ENCODE peak calls at places on chromosomes 11 and 22, in six cellular contexts. D is bronchial epithelial cell, W is astrocyte of the spinal cord, C is endothelial cell, H is A549, Q is astrocyte. J is an unnamed sample.

GRCh38 chr22:37223965-37224551 is 11.8 kb upstream of the SSTR3 start:
- DNase-seq in D (no peak), W (no peak), C (no peak), H (no peak), Q (no peak), J (no peak)

GRCh38 chr11:121194731-121195596 is 93.9 kb downstream of the TECTA start:
- DNase-seq in D (peak; percentile 58), W (peak; percentile 65), C (peak; percentile 71), H (peak; percentile 15), Q (peak; percentile 25), J (peak; percentile 41)

GRCh38 chr22:31488988-31489617 is 539 bp downstream of the EIF4ENIF1 start:
- DNase-seq in D (no peak), W (peak; percentile 22), C (peak; percentile 65), H (no peak), Q (no peak), J (no peak)

GRCh38 chr11:119479685-119480275 is 56.8 kb upstream of the THY1 start:
- DNase-seq in D (peak; percentile 25), W (peak; percentile 26), C (peak; percentile 58), H (peak; percentile 72), Q (peak; percentile 32), J (no peak)

GRCh38 chr11:69558519-69558941 is 77.1 kb downstream of the LINC01488 start:
- DNase-seq in D (no peak), W (no peak), C (no peak), H (no peak), Q (no peak), J (no peak)

GRCh38 chr11:926341-926916 is 759 bp downstream of the AP2A2 start:
- DNase-seq in D (peak; percentile 65), W (peak; percentile 49), C (peak; percentile 45), H (peak; percentile 90), Q (peak; percentile 59), J (peak; percentile 82)

GRCh38 chr11:26319906-26320305 is 12.0 kb upstream of the ANO3 start:
- DNase-seq in D (peak; percentile 56), W (peak; percentile 53), C (no peak), H (no peak), Q (no peak), J (no peak)

GRCh38 chr22:44260216-44261035 is 52.3 kb downstream of the SHISAL1 start:
- DNase-seq in D (no peak), W (no peak), C (no peak), H (no peak), Q (no peak), J (no peak)

GRCh38 chr11:79026803-79027445 is 413.9 kb downstream of the TENM4 start:
- DNase-seq in D (no peak), W (peak; percentile 60), C (no peak), H (no peak), Q (peak; percentile 74), J (no peak)

DNA sequence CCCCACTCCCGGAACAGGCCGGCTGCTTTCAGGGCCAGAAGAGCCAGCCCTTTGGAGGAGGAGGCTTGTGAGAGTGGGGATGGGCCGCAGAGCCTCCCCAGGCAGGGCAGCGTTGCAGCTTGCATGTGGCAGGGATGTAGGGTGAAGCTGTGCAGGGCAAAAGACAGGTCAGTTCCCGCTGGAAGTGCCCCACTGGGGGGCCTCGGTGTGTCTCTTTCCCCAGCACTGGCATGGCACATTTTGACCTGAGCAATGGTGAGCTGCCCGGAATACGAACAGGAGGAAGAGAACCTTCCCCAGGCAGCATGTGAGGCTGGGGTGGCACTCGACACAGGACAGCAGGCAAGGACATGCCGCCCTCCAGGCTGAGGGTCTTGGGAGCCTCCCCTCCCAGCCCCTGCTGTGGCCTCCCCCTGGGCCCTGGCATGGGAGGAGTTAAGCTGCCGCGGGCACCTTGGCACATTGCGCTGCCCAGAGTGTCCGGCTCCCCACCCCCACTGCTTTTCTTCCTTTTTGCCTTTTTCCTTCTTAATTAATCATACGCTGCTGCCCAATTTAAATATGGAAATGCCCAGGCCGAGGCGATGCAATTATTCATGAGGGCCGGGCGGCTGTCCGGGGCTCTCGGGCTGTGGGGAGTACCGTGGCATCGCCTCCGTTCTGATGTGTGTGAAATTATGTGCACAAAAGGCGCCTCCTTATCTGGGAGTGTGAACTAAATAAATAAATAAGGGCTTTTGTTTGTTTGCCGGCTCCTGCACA is 76.0 kb upstream of the WNT7B start:
- DNase-seq in D (no peak), W (peak; percentile 38), C (no peak), H (no peak), Q (peak; percentile 33), J (no peak)
- TF ChIP-seq CTCF in D (no peak), W (no peak), C (no peak), H (no peak), Q (no peak), J (no peak)

GRCh38 chr22:29260031-29260560 is 7.7 kb downstream of the RHBDD3 start:
- DNase-seq in D (no peak), W (no peak), C (no peak), H (no peak), Q (no peak), J (no peak)

GRCh38 chr22:29258407-29259252 is 9.2 kb downstream of the RHBDD3 start:
- DNase-seq in D (no peak), W (no peak), C (no peak), H (no peak), Q (no peak), J (no peak)

GRCh38 chr22:29260601-29261315 is 7.0 kb downstream of the RHBDD3 start:
- DNase-seq in D (no peak), W (no peak), C (no peak), H (no peak), Q (no peak), J (no peak)

GRCh38 chr22:29257751-29258181 is 10.0 kb downstream of the RHBDD3 start:
- DNase-seq in D (no peak), W (no peak), C (no peak), H (no peak), Q (no peak), J (no peak)

GRCh38 chr22:29259253-29259899 is 8.4 kb downstream of the RHBDD3 start:
- DNase-seq in D (no peak), W (no peak), C (no peak), H (peak; percentile 34), Q (no peak), J (no peak)
- TF ChIP-seq CTCF in D (peak; percentile 9), W (peak; percentile 17), C (no peak), H (no peak), Q (no peak), J (no peak)

GRCh38 chr11:109729761-109730160 is 307.8 kb downstream of the C11orf87 start:
- DNase-seq in D (no peak), W (no peak), C (no peak), H (no peak), Q (no peak), J (no peak)
- TF ChIP-seq CTCF in D (no peak), W (no peak), C (no peak), H (no peak), Q (no peak), J (no peak)

DNA sequence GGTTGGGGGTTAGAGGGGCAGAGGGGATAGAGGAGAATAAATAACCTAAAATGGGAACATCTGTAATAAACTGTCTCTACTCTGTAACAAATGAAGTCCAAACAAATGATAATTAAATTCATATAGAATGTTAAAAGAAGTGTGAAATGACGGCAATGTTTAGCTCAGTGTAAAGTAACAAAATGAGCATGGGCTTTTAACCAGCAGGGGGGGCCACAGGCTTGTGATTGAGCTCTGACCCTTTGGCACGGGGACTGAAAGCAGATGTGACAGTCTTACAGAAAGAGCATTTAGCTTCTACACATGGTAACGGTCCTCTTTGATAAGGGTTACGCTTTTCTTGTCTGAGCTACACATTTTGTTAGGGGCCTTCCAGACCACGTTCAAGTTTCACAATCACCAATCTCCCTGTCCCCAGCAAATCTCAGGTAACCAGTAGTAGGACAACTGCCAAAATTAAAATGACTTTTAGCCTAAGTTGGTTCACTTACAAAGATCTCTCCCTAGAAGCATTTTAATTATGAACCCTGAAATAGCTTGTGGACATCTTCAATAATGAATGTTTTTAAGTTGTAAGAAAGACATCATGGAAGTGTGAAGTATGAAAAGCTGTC is 262.5 kb downstream of the DCDC1 start:
- DNase-seq in D (peak; percentile 39), W (peak; percentile 21), C (peak; percentile 77), H (peak; percentile 26), Q (peak; percentile 0), J (peak; percentile 8)
- TF ChIP-seq CTCF in D (peak; percentile 75), W (peak; percentile 42), C (peak; percentile 78), H (peak; percentile 79), Q (peak; percentile 81), J (peak; percentile 24)

GRCh38 chr11:134098566-134099184 is 29.8 kb downstream of the JAM3 start:
- DNase-seq in D (peak; percentile 26), W (no peak), C (no peak), H (no peak), Q (no peak), J (peak; percentile 13)
- TF ChIP-seq CTCF in D (peak; percentile 37), W (peak; percentile 22), C (no peak), H (no peak), Q (no peak), J (peak; percentile 13)

GRCh38 chr22:49884075-49884474 is 30.4 kb downstream of the ZBED4 start:
- DNase-seq in D (no peak), W (no peak), C (no peak), H (no peak), Q (no peak), J (no peak)

GRCh38 chr22:49883294-49883640 is 29.6 kb downstream of the ZBED4 start:
- DNase-seq in D (no peak), W (no peak), C (no peak), H (no peak), Q (peak; percentile 24), J (no peak)

GRCh38 chr22:49884503-49885260 is 31.0 kb downstream of the ZBED4 start:
- DNase-seq in D (no peak), W (no peak), C (no peak), H (no peak), Q (no peak), J (no peak)

GRCh38 chr22:49881856-49882255 is 28.2 kb downstream of the ZBED4 start:
- DNase-seq in D (no peak), W (no peak), C (no peak), H (no peak), Q (no peak), J (no peak)

DNA sequence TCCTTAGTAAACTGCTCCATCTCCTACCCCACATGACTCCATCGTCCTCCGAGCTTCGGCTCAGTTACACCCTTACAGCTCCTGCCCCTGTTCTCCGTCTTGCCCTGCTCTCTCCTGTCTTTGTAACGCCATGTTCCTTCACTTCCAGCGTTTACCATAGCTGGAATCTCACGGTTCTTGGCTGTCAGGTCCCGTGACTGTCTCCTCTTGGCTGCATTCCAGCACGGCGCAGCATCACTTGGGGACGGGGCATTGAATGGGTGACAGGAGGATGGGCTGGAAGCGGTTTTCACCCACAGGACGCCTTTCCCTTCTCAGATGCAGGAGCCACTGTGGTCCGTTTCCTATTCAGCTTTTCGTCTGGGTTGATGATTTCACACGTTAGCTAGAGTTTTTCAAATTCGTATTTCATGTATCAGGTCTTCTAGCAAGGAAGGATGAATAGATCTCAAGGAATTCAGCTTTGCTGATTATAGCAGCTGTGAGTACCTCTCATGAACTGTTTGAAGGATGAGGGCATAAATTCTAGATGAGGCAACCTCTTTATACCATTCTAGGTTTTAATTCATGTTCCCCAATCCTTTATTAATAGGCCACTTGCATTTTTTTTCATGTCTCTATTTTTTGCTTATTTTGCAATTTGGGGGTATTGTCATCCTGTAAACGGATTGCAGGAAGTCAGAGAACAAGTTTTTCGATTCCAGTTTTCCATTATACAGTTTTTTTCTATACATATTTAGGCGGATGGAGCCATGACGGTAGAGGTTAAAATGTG is 29.1 kb downstream of the ZBED4 start:
- DNase-seq in D (no peak), W (peak; percentile 13), C (no peak), H (no peak), Q (peak; percentile 75), J (no peak)
- TF ChIP-seq CTCF in D (no peak), W (no peak), C (no peak), H (no peak), Q (no peak), J (no peak)

J was measured in RWPE1.